ENCODE peak calls at places on chromosomes 7 and 10, in seven cellular contexts. V, U, D, P, K, F and T are unnamed samples.

GRCh38 chr7:36526720-36527548 is 137.3 kb downstream of the ANLN start:
- DNase-seq in V (no peak), U (no peak), D (no peak), P (no peak), K (no peak), F (no peak), T (no peak)

GRCh38 chr10:132570771-132571564 is 33.4 kb downstream of the INPP5A start:
- DNase-seq in V (no peak), U (peak), D (peak), P (no peak), K (no peak), F (peak), T (no peak)

GRCh38 chr10:13056461-13057077 is 43.4 kb upstream of the OPTN start:
- DNase-seq in V (peak), U (no peak), D (peak), P (no peak), K (no peak), F (no peak), T (peak)

GRCh38 chr7:86653919-86654659 is 10.4 kb downstream of the GRM3 start:
- DNase-seq in V (no peak), U (peak), D (peak), P (peak), K (no peak), F (no peak), T (peak)

GRCh38 chr10:7696545-7696944 is 6.6 kb upstream of the ITIH2 start:
- DNase-seq in V (no peak), U (no peak), D (peak), P (peak), K (no peak), F (no peak), T (no peak)

GRCh38 chr10:21427804-21428481 is 97.5 kb downstream of the SKIDA1 start:
- DNase-seq in V (no peak), U (no peak), D (no peak), P (no peak), K (no peak), F (peak), T (no peak)

GRCh38 chr10:59819265-59819664 is 66.0 kb upstream of the MRLN start:
- DNase-seq in V (no peak), U (no peak), D (no peak), P (no peak), K (no peak), F (no peak), T (no peak)

GRCh38 chr10:130877131-130877530 is 434.4 kb downstream of the TCERG1L start:
- DNase-seq in V (no peak), U (no peak), D (peak), P (no peak), K (no peak), F (no peak), T (peak)

GRCh38 chr10:79274279-79275104 is 72.8 kb upstream of the PPIF start:
- DNase-seq in V (peak), U (no peak), D (peak), P (peak), K (no peak), F (no peak), T (no peak)

GRCh38 chr10:102522874-102523249 is 19.1 kb downstream of the SUFU start:
- DNase-seq in V (no peak), U (no peak), D (no peak), P (no peak), K (no peak), F (no peak), T (no peak)

GRCh38 chr10:34666008-34666700 is 148.9 kb downstream of the PARD3 start:
- DNase-seq in V (peak), U (no peak), D (peak), P (no peak), K (no peak), F (peak), T (peak)

GRCh38 chr7:75056476-75056875 is 17.1 kb downstream of the RCC1L start:
- DNase-seq in V (peak), U (no peak), D (no peak), P (no peak), K (no peak), F (no peak), T (peak)

GRCh38 chr7:155814569-155815276 is 2.5 kb upstream of the SHH start:
- DNase-seq in V (no peak), U (no peak), D (no peak), P (no peak), K (no peak), F (no peak), T (no peak)

GRCh38 chr7:105691029-105691691 is 109.9 kb upstream of the EFCAB10 start:
- DNase-seq in V (no peak), U (no peak), D (peak), P (no peak), K (no peak), F (peak), T (peak)

GRCh38 chr10:89805599-89806013 is 104.2 kb downstream of the KIF20B start:
- DNase-seq in V (no peak), U (no peak), D (no peak), P (no peak), K (no peak), F (peak), T (no peak)

GRCh38 chr10:91614254-91614624 is 18.6 kb downstream of the PPP1R3C start:
- DNase-seq in V (no peak), U (no peak), D (no peak), P (no peak), K (no peak), F (no peak), T (no peak)

GRCh38 chr7:36946401-36946739 is 222.1 kb upstream of the AOAH start:
- DNase-seq in V (no peak), U (no peak), D (no peak), P (no peak), K (no peak), F (no peak), T (no peak)